ENCODE peak calls at places on chromosomes 16 and 17, in five cellular contexts. C is vagina, J is gastrocnemius medialis, Z is Peyer's patch, N is testis. E is an unnamed sample.

GRCh38 chr16:26981266-26981938 is 85.3 kb upstream of the C16orf82 start:
- DNase-seq in C (no peak), J (no peak), Z (no peak), N (no peak), E (no peak)

GRCh38 chr16:49345829-49346228 is 27.8 kb upstream of the C16orf78 start:
- DNase-seq in C (no peak), J (no peak), Z (no peak), N (no peak), E (no peak)

GRCh38 chr16:10609410-10609774 is 29.0 kb upstream of the EMP2 start:
- DNase-seq in C (no peak), J (no peak), Z (no peak), N (no peak), E (no peak)

GRCh38 chr17:68011199-68011665 is 15.0 kb upstream of the C17orf58 start:
- DNase-seq in C (no peak), J (peak; percentile 28), Z (peak; percentile 44), N (peak; percentile 77), E (peak; percentile 87)

GRCh38 chr17:42566873-42567573 is at the start of gene MLX:
- DNase-seq in C (no peak), J (peak; percentile 94), Z (peak; percentile 93), N (peak; percentile 92), E (peak; percentile 98)

GRCh38 chr16:60259956-60260355 is 1525.8 kb upstream of the GOT2 start:
- DNase-seq in C (no peak), J (no peak), Z (no peak), N (no peak), E (no peak)

GRCh38 chr17:1398900-1399299 is 1.1 kb downstream of the YWHAE start:
- DNase-seq in C (no peak), J (no peak), Z (peak; percentile 29), N (peak; percentile 46), E (no peak)

GRCh38 chr17:74892013-74892841 is 1.2 kb downstream of the FADS6 start:
- DNase-seq in C (no peak), J (no peak), Z (no peak), N (no peak), E (no peak)

GRCh38 chr16:11079657-11080187 is 135.4 kb downstream of the CLEC16A start:
- DNase-seq in C (no peak), J (no peak), Z (no peak), N (no peak), E (no peak)

GRCh38 chr17:80832266-80832676 is 159.4 kb upstream of the CHMP6 start:
- DNase-seq in C (no peak), J (peak; percentile 62), Z (no peak), N (peak; percentile 51), E (no peak)

GRCh38 chr17:10135539-10136257 is 62.7 kb downstream of the GAS7 start:
- DNase-seq in C (no peak), J (peak; percentile 46), Z (no peak), N (peak; percentile 67), E (no peak)

GRCh38 chr16:16021988-16022682 is 72.7 kb downstream of the ABCC1 start:
- DNase-seq in C (no peak), J (peak; percentile 100), Z (peak; percentile 43), N (peak; percentile 96), E (peak; percentile 85)

GRCh38 chr16:19284207-19284606 is 1.3 kb upstream of the CLEC19A start:
- DNase-seq in C (no peak), J (peak; percentile 48), Z (no peak), N (no peak), E (no peak)

GRCh38 chr17:82419471-82419995 is 1.1 kb upstream of the OGFOD3 start:
- DNase-seq in C (no peak), J (no peak), Z (no peak), N (no peak), E (no peak)

GRCh38 chr17:79824893-79825579 is 14.2 kb downstream of the CBX4 start:
- DNase-seq in C (no peak), J (no peak), Z (no peak), N (no peak), E (no peak)

GRCh38 chr17:48718781-48719641 is 3.3 kb downstream of the PRAC1 start:
- DNase-seq in C (no peak), J (no peak), Z (no peak), N (no peak), E (no peak)

GRCh38 chr17:74089869-74090464 is 113.5 kb upstream of the RPL38 start:
- DNase-seq in C (no peak), J (no peak), Z (peak; percentile 26), N (peak; percentile 75), E (no peak)

GRCh38 chr17:32876414-32877163 is at the start of gene MYO1D:
- DNase-seq in C (no peak), J (peak; percentile 17), Z (peak; percentile 76), N (peak; percentile 46), E (peak; percentile 89)

GRCh38 chr16:70589998-70590471 is 56.3 kb upstream of the IL34 start:
- DNase-seq in C (no peak), J (no peak), Z (peak; percentile 19), N (peak; percentile 77), E (no peak)

GRCh38 chr16:55710466-55710865 is 54.7 kb downstream of the SLC6A2 start:
- DNase-seq in C (no peak), J (no peak), Z (no peak), N (no peak), E (no peak)

GRCh38 chr17:42248351-42249179 is 27.6 kb downstream of the STAT5B start:
- DNase-seq in C (no peak), J (peak; percentile 91), Z (peak; percentile 85), N (peak; percentile 92), E (peak; percentile 92)

GRCh38 chr17:35144840-35145239 is 2.7 kb upstream of the NLE1 start:
- DNase-seq in C (no peak), J (no peak), Z (no peak), N (no peak), E (no peak)

GRCh38 chr16:52099382-52099781 is 447.6 kb downstream of the TOX3 start:
- DNase-seq in C (no peak), J (no peak), Z (no peak), N (no peak), E (no peak)

GRCh38 chr17:48799069-48799710 is 17.8 kb downstream of the TTLL6 start:
- DNase-seq in C (no peak), J (no peak), Z (no peak), N (no peak), E (no peak)

GRCh38 chr16:54077412-54077821 is 209.2 kb downstream of the IRX3 start:
- DNase-seq in C (no peak), J (no peak), Z (no peak), N (no peak), E (no peak)

GRCh38 chr17:19748807-19749193 is 702 bp upstream of the ALDH3A1 start:
- DNase-seq in C (no peak), J (no peak), Z (no peak), N (no peak), E (no peak)

GRCh38 chr17:44688675-44689491 is 693 bp downstream of the CCDC43 start:
- DNase-seq in C (no peak), J (no peak), Z (no peak), N (peak; percentile 26), E (no peak)

GRCh38 chr17:7262192-7263070 is at the start of gene CLDN7:
- DNase-seq in C (no peak), J (no peak), Z (peak; percentile 30), N (no peak), E (no peak)

GRCh38 chr16:2967211-2967631 is 1.9 kb upstream of the PAQR4 start:
- DNase-seq in C (no peak), J (no peak), Z (no peak), N (no peak), E (peak; percentile 76)

DNA sequence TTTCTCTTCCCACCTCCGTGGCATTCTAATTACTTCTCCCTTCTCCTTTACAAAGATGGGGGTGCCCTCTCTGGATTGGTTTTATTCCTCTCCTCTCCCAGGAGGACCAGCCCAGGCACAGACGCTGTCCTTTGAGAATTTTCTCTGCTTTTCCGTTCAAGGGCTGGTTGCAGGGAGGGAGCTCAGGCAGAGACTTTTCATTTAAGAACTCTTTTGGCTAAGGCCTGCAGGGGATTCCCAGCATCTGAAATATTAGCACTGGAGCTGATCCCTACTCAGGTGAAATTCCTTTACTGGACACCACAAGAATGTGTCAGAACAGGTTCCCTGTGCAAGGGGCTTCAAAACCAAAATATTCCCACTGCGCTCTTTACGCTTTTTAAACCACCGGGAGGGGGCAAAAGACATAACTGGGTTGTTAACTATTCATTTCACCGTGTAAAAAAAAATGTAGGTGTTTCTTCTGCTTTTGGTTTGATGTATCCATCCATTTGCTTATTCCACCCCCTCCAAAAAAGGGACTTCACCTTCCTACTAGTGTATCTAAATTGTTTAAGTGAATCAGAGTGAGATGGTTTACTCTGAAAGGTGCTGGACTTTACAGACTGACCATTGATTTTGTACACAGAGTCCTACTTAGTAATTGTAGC is 1.4 kb downstream of the NFAT5 start:
- DNase-seq in C (no peak), J (no peak), Z (no peak), N (peak; percentile 31), E (no peak)
- TF ChIP-seq POLR2A in C (no peak), J (no peak), Z (no peak), N (no peak), E (no peak)

DNA sequence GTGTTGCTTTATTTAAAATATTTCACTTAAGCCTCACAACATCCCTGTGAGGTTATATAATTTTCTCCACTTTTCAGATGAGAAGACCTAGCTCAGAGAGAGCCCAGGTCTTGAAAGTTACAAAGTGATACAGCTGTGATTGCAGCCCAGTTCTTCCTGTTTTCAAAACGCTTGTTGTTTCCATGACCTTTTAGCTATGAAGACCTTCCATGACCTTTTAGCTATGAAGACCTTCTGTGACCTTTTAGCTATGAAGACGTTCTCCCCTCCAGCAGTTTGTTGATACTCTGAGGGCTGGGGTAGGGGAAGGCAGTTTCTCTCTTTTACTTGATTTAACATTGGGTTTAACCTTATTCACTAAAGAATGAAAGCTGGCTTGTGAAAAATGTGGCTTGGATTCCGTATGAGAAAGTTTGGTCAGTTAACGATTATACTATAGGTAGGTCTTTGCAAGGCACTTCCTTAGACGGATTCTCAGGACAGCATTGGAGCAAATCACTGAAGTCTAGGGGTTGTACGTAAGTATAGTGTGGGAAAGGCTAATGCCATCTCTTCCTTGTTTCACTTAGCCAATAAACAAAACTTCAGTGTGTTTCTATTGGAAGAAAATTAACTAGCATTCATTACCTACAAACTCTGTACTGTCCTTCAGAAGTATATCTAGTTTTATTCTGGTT is 20.7 kb downstream of the PHKB start:
- DNase-seq in C (no peak), J (no peak), Z (no peak), N (no peak), E (no peak)
- H3K4me3 ChIP-seq in C (no peak overlapping the region), J (no peak overlapping the region), Z (no peak overlapping the region), N (no peak overlapping the region), E (no peak overlapping the region)

GRCh38 chr17:75904749-75905521 is at the start of gene MRPL38:
- DNase-seq in C (no peak), J (peak; percentile 94), Z (peak; percentile 96), N (peak; percentile 94), E (peak; percentile 99)
- TF ChIP-seq CTCF in C (peak; percentile 99), J (peak; percentile 99), Z (peak; percentile 98), N (peak; percentile 99), E (peak; percentile 99)

GRCh38 chr17:17682293-17682736 is 1.1 kb downstream of the RAI1 start:
- DNase-seq in C (no peak), J (no peak), Z (peak; percentile 78), N (peak; percentile 63), E (peak; percentile 92)
- TF ChIP-seq POLR2A in C (no peak), J (no peak), Z (peak; percentile 12), N (no peak), E (no peak)